ENCODE peak calls at places on chromosomes 3 and 15, in seven cellular contexts. Q is NT2/D1, X is iPS DF 6.9, O is MM.1S, D is T47D, N is AG09309, S is anterior cingulate cortex. Y is an unnamed sample.
A peak's percentile ranks its signal among the peaks of the same experiment; 100 is the strongest.

GRCh38 chr15:95300958-95301357 is 1029.5 kb upstream of the NR2F2 start:
- DNase-seq in D (no peak), X (no peak), S (no peak), O (no peak), N (no peak), Q (no peak), Y (no peak)

GRCh38 chr15:97547381-97547780 is 413.1 kb upstream of the ARRDC4 start:
- DNase-seq in X (no peak), S (no peak), D (no peak), O (no peak), N (no peak), Q (no peak), Y (no peak)

GRCh38 chr3:152709659-152710058 is 125.3 kb upstream of the P2RY1 start:
- DNase-seq in X (no peak), S (no peak), O (no peak), D (no peak), Q (no peak), N (no peak), Y (no peak)

GRCh38 chr3:56921573-56922571 is 120.1 kb upstream of the ARHGEF3 start:
- DNase-seq in N (peak; percentile 71), X (no peak), Q (no peak), O (peak; percentile 69), D (no peak), S (no peak), Y (no peak)

GRCh38 chr3:24378313-24378712 is 116.3 kb downstream of the THRB start:
- DNase-seq in S (no peak), N (no peak), O (no peak), X (no peak), D (no peak), Q (no peak), Y (no peak)

GRCh38 chr3:49025005-49025792 is 3.3 kb downstream of the NDUFAF3 start:
- DNase-seq in Q (no peak), X (no peak), O (peak; percentile 79), N (no peak), S (no peak), D (no peak), Y (no peak)

GRCh38 chr3:149352556-149352955 is 19.1 kb upstream of the TM4SF18 start:
- DNase-seq in X (peak; percentile 84), S (no peak), N (no peak), Q (peak; percentile 77), D (peak; percentile 84), O (peak; percentile 56), Y (peak; percentile 57)

GRCh38 chr3:132090921-132091320 is 56.1 kb upstream of the CPNE4 start:
- DNase-seq in X (no peak), N (no peak), D (no peak), O (no peak), S (no peak), Q (peak; percentile 5), Y (no peak)